ENCODE peak calls at places on chromosomes 2 and 18, in four cellular contexts. One of them, this sample, is unnamed.

GRCh38 chr2:218564056-218564455 is 4.1 kb downstream of the USP37 start:
- DNase-seq in CD8-positive, alpha-beta T cell: no peak
- DNase-seq in activated CD8-positive, alpha-beta memory T cell treated with anti-CD3 and anti-CD28 coated beads, Interleukin-2, amount 50 U/mL, for 4 hours: no peak
- DNase-seq in DMS79 treated with DMSO at 0.1 percent for 48 hours: no peak
- DNase-seq in this sample: no peak

GRCh38 chr18:22846088-22846683 is 86.9 kb upstream of the RBBP8 start:
- DNase-seq in DMS79 treated with DMSO at 0.1 percent for 48 hours: no peak
- DNase-seq in activated CD8-positive, alpha-beta memory T cell treated with anti-CD3 and anti-CD28 coated beads, Interleukin-2, amount 50 U/mL, for 4 hours: no peak
- DNase-seq in CD8-positive, alpha-beta T cell: no peak
- DNase-seq in this sample: no peak

GRCh38 chr2:42568431-42569115 is at the start of gene MTA3:
- DNase-seq in activated CD8-positive, alpha-beta memory T cell treated with anti-CD3 and anti-CD28 coated beads, Interleukin-2, amount 50 U/mL, for 4 hours: peak
- DNase-seq in CD8-positive, alpha-beta T cell: peak
- DNase-seq in DMS79 treated with DMSO at 0.1 percent for 48 hours: peak
- DNase-seq in this sample: peak

GRCh38 chr2:64850641-64851040 is 138.6 kb upstream of the SLC1A4 start:
- DNase-seq in CD8-positive, alpha-beta T cell: no peak
- DNase-seq in DMS79 treated with DMSO at 0.1 percent for 48 hours: no peak
- DNase-seq in activated CD8-positive, alpha-beta memory T cell treated with anti-CD3 and anti-CD28 coated beads, Interleukin-2, amount 50 U/mL, for 4 hours: no peak
- DNase-seq in this sample: no peak

GRCh38 chr2:227464851-227465250 is 7.1 kb upstream of the AGFG1 start:
- DNase-seq in DMS79 treated with DMSO at 0.1 percent for 48 hours: no peak
- DNase-seq in activated CD8-positive, alpha-beta memory T cell treated with anti-CD3 and anti-CD28 coated beads, Interleukin-2, amount 50 U/mL, for 4 hours: no peak
- DNase-seq in CD8-positive, alpha-beta T cell: no peak
- DNase-seq in this sample: no peak

GRCh38 chr2:61721382-61721781 is 132.5 kb downstream of the FAM161A start:
- DNase-seq in CD8-positive, alpha-beta T cell: no peak
- DNase-seq in activated CD8-positive, alpha-beta memory T cell treated with anti-CD3 and anti-CD28 coated beads, Interleukin-2, amount 50 U/mL, for 4 hours: no peak
- DNase-seq in DMS79 treated with DMSO at 0.1 percent for 48 hours: no peak
- DNase-seq in this sample: no peak

GRCh38 chr18:23968638-23969037 is 45.9 kb upstream of the TTC39C start:
- DNase-seq in activated CD8-positive, alpha-beta memory T cell treated with anti-CD3 and anti-CD28 coated beads, Interleukin-2, amount 50 U/mL, for 4 hours: no peak
- DNase-seq in CD8-positive, alpha-beta T cell: no peak
- DNase-seq in DMS79 treated with DMSO at 0.1 percent for 48 hours: no peak
- DNase-seq in this sample: no peak

GRCh38 chr2:136932700-136933099 is 167.4 kb downstream of the THSD7B start:
- DNase-seq in DMS79 treated with DMSO at 0.1 percent for 48 hours: peak
- DNase-seq in CD8-positive, alpha-beta T cell: no peak
- DNase-seq in activated CD8-positive, alpha-beta memory T cell treated with anti-CD3 and anti-CD28 coated beads, Interleukin-2, amount 50 U/mL, for 4 hours: no peak
- DNase-seq in this sample: no peak

GRCh38 chr2:176164803-176165597 is 7.9 kb downstream of the HOXD3 start:
- DNase-seq in DMS79 treated with DMSO at 0.1 percent for 48 hours: no peak
- DNase-seq in CD8-positive, alpha-beta T cell: no peak
- DNase-seq in activated CD8-positive, alpha-beta memory T cell treated with anti-CD3 and anti-CD28 coated beads, Interleukin-2, amount 50 U/mL, for 4 hours: no peak
- DNase-seq in this sample: no peak

GRCh38 chr2:241817126-241817820 is 8.3 kb downstream of the NEU4 start:
- DNase-seq in activated CD8-positive, alpha-beta memory T cell treated with anti-CD3 and anti-CD28 coated beads, Interleukin-2, amount 50 U/mL, for 4 hours: no peak
- DNase-seq in CD8-positive, alpha-beta T cell: peak
- DNase-seq in DMS79 treated with DMSO at 0.1 percent for 48 hours: no peak
- DNase-seq in this sample: no peak

GRCh38 chr2:130834091-130834922 is 2.4 kb upstream of the ARHGEF4 start:
- DNase-seq in DMS79 treated with DMSO at 0.1 percent for 48 hours: no peak
- DNase-seq in CD8-positive, alpha-beta T cell: no peak
- DNase-seq in activated CD8-positive, alpha-beta memory T cell treated with anti-CD3 and anti-CD28 coated beads, Interleukin-2, amount 50 U/mL, for 4 hours: no peak
- DNase-seq in this sample: no peak

GRCh38 chr2:66577331-66578041 is 142.6 kb downstream of the MEIS1 start:
- DNase-seq in CD8-positive, alpha-beta T cell: no peak
- DNase-seq in activated CD8-positive, alpha-beta memory T cell treated with anti-CD3 and anti-CD28 coated beads, Interleukin-2, amount 50 U/mL, for 4 hours: no peak
- DNase-seq in DMS79 treated with DMSO at 0.1 percent for 48 hours: peak
- DNase-seq in this sample: no peak

GRCh38 chr2:234597576-234597861 is 100.6 kb upstream of the ARL4C start:
- DNase-seq in DMS79 treated with DMSO at 0.1 percent for 48 hours: no peak
- DNase-seq in activated CD8-positive, alpha-beta memory T cell treated with anti-CD3 and anti-CD28 coated beads, Interleukin-2, amount 50 U/mL, for 4 hours: no peak
- DNase-seq in CD8-positive, alpha-beta T cell: no peak
- DNase-seq in this sample: no peak

GRCh38 chr2:2570360-2570759 is 239.3 kb upstream of the MYT1L start:
- DNase-seq in CD8-positive, alpha-beta T cell: no peak
- DNase-seq in DMS79 treated with DMSO at 0.1 percent for 48 hours: no peak
- DNase-seq in activated CD8-positive, alpha-beta memory T cell treated with anti-CD3 and anti-CD28 coated beads, Interleukin-2, amount 50 U/mL, for 4 hours: no peak
- DNase-seq in this sample: no peak

GRCh38 chr2:121008978-121009377 is 273.3 kb downstream of the GLI2 start:
- DNase-seq in CD8-positive, alpha-beta T cell: no peak
- DNase-seq in activated CD8-positive, alpha-beta memory T cell treated with anti-CD3 and anti-CD28 coated beads, Interleukin-2, amount 50 U/mL, for 4 hours: no peak
- DNase-seq in DMS79 treated with DMSO at 0.1 percent for 48 hours: no peak
- DNase-seq in this sample: no peak

GRCh38 chr2:75076088-75076487 is 117.6 kb downstream of the POLE4 start:
- DNase-seq in CD8-positive, alpha-beta T cell: no peak
- DNase-seq in DMS79 treated with DMSO at 0.1 percent for 48 hours: peak
- DNase-seq in activated CD8-positive, alpha-beta memory T cell treated with anti-CD3 and anti-CD28 coated beads, Interleukin-2, amount 50 U/mL, for 4 hours: no peak
- DNase-seq in this sample: no peak

GRCh38 chr2:69375494-69376353 is 11.3 kb downstream of the GFPT1 start:
- DNase-seq in CD8-positive, alpha-beta T cell: no peak
- DNase-seq in activated CD8-positive, alpha-beta memory T cell treated with anti-CD3 and anti-CD28 coated beads, Interleukin-2, amount 50 U/mL, for 4 hours: no peak
- DNase-seq in DMS79 treated with DMSO at 0.1 percent for 48 hours: no peak
- DNase-seq in this sample: peak

GRCh38 chr2:201263774-201264173 is 3.4 kb downstream of the CASP8 start:
- DNase-seq in CD8-positive, alpha-beta T cell: peak
- DNase-seq in activated CD8-positive, alpha-beta memory T cell treated with anti-CD3 and anti-CD28 coated beads, Interleukin-2, amount 50 U/mL, for 4 hours: no peak
- DNase-seq in DMS79 treated with DMSO at 0.1 percent for 48 hours: no peak
- DNase-seq in this sample: no peak

This sample was measured in naive thymus-derived CD4-positive, alpha-beta T cell.